ENCODE peak calls at places on chromosome 6, in nine cellular contexts. E is memory B cell; S is AG09309; W is left lung; Y is iris pigment epithelial cell; F is hippocampal formation; Q is CD8-positive, alpha-beta memory T cell; K is GM04503; X is IMR-90. U is an unnamed sample.

GRCh38 chr6:47749726-47750125 is 32.1 kb upstream of the OPN5 start:
- DNase-seq in W (no peak), Q (no peak), S (no peak), X (no peak), Y (no peak), F (no peak), E (no peak), K (no peak), U (no peak)

GRCh38 chr6:62516287-62517152 is 230.5 kb upstream of the KHDRBS2 start:
- DNase-seq in W (no peak), K (no peak), F (no peak), S (no peak), Y (no peak), E (no peak), X (no peak), Q (no peak), U (no peak)

GRCh38 chr6:112595201-112595600 is 248.1 kb downstream of the RFPL4B start:
- DNase-seq in Y (no peak), E (no peak), W (no peak), K (no peak), X (peak; percentile 12), Q (no peak), F (no peak), S (no peak), U (no peak)

GRCh38 chr6:40997256-40997957 is 41.6 kb downstream of the UNC5CL start:
- DNase-seq in F (no peak), E (no peak), Y (peak; percentile 74), Q (no peak), W (peak; percentile 41), S (peak; percentile 20), X (peak; percentile 78), K (peak; percentile 44), U (no peak)

GRCh38 chr6:157059781-157060180 is 263.5 kb downstream of the TMEM242 start:
- DNase-seq in Y (no peak), S (no peak), X (no peak), Q (no peak), F (no peak), K (no peak), E (no peak), W (no peak), U (no peak)

GRCh38 chr6:34331361-34332050 is 61.0 kb downstream of the NUDT3 start:
- DNase-seq in E (no peak), F (no peak), K (no peak), W (no peak), X (peak; percentile 29), Y (peak; percentile 55), S (no peak), Q (no peak), U (no peak)

GRCh38 chr6:13076575-13076974 is 251.8 kb downstream of the TBC1D7 start:
- DNase-seq in Y (no peak), Q (no peak), E (no peak), S (no peak), X (no peak), K (no peak), F (no peak), W (no peak), U (no peak)

GRCh38 chr6:101266063-101266462 is 127.4 kb upstream of the GRIK2 start:
- DNase-seq in E (no peak), Q (peak; percentile 43), W (no peak), K (no peak), F (no peak), S (no peak), X (no peak), Y (no peak), U (peak; percentile 60)

U was measured in MM.1S.